ENCODE peak calls at places on chromosomes 3 and 15, in four cellular contexts. E is retina, U is A549, G is brain microvascular endothelial cell. B is an unnamed sample.

GRCh38 chr3:42728668-42729364 is 26.2 kb upstream of the HHATL start:
- DNase-seq in E (no peak), U (no peak), G (no peak), B (no peak)

GRCh38 chr15:40010681-40011080 is 28.3 kb downstream of the SRP14 start:
- DNase-seq in E (peak), U (no peak), G (peak), B (no peak)

GRCh38 chr15:58146734-58147133 is 8.6 kb downstream of the AQP9 start:
- DNase-seq in E (no peak), U (peak), G (no peak), B (no peak)

GRCh38 chr3:195805181-195805580 is 6.5 kb downstream of the MUC4 start:
- DNase-seq in E (no peak), U (no peak), G (no peak), B (no peak)

GRCh38 chr15:68578960-68579935 is at the start of gene CORO2B:
- DNase-seq in E (peak), U (peak), G (no peak), B (peak)

GRCh38 chr15:95734422-95735316 is 595.8 kb upstream of the NR2F2 start:
- DNase-seq in E (no peak), U (no peak), G (peak), B (no peak)

GRCh38 chr15:73732911-73733310 is 20.2 kb downstream of the INSYN1 start:
- DNase-seq in E (no peak), U (no peak), G (no peak), B (no peak)

GRCh38 chr3:124292329-124292728 is 300.4 kb upstream of the ROPN1 start:
- DNase-seq in E (no peak), U (peak), G (no peak), B (no peak)

GRCh38 chr15:101128191-101128590 is 123.7 kb downstream of the CHSY1 start:
- DNase-seq in E (no peak), U (no peak), G (peak), B (peak)

GRCh38 chr3:123658860-123659221 is 74.0 kb upstream of the HACD2 start:
- DNase-seq in E (no peak), U (no peak), G (no peak), B (no peak)

GRCh38 chr3:78096488-78097255 is 1056.8 kb downstream of the ROBO2 start:
- DNase-seq in E (no peak), U (no peak), G (peak), B (peak)

GRCh38 chr3:172140499-172141391 is 101.4 kb downstream of the FNDC3B start:
- DNase-seq in E (no peak), U (peak), G (peak), B (peak)

GRCh38 chr3:48686538-48687219 is 964 bp upstream of the NCKIPSD start:
- DNase-seq in E (no peak), U (no peak), G (no peak), B (no peak)

GRCh38 chr15:89783861-89784685 is 7.9 kb downstream of the MESP2 start:
- DNase-seq in E (no peak), U (no peak), G (no peak), B (no peak)

GRCh38 chr15:91186892-91187644 is 87.0 kb downstream of the SV2B start:
- DNase-seq in E (no peak), U (peak), G (peak), B (no peak)

GRCh38 chr3:156433910-156434309 is 121.0 kb downstream of the SSR3 start:
- DNase-seq in E (no peak), U (no peak), G (peak), B (peak)

GRCh38 chr3:84008623-84009022 is 950.2 kb upstream of the CADM2 start:
- DNase-seq in E (no peak), U (no peak), G (no peak), B (no peak)

GRCh38 chr15:101052031-101052620 is 133.0 kb downstream of the LRRK1 start:
- DNase-seq in E (no peak), U (no peak), G (no peak), B (no peak)